ENCODE peak calls at places on chromosomes 13 and 19, in five cellular contexts. M is activated T-cell treated with anti-CD3 and anti-CD28 coated beads, Interleukin-2, amount 50 U/mL, for 1 hour; W is nucleus accumbens; L is KBM-7; F is omental fat pad. Y is an unnamed sample.

GRCh38 chr13:111335263-111335662 is 14.8 kb downstream of the TEX29 start:
- DNase-seq in M (no peak), W (no peak), L (no peak), F (no peak), Y (no peak)

GRCh38 chr19:17933414-17934129 is 757 bp downstream of the CCDC124 start:
- DNase-seq in M (no peak), W (no peak), L (no peak), F (no peak), Y (peak; percentile 37)

GRCh38 chr19:12093777-12094176 is 29.2 kb downstream of the ZNF844 start:
- DNase-seq in M (no peak), W (no peak), L (no peak), F (no peak), Y (no peak)

GRCh38 chr19:17751103-17751911 is at the start of gene FCHO1:
- DNase-seq in M (peak; percentile 81), W (no peak), L (peak; percentile 65), F (no peak), Y (peak; percentile 75)

GRCh38 chr13:92436927-92437326 is 789.7 kb upstream of the GPC6 start:
- DNase-seq in M (no peak), W (no peak), L (no peak), F (no peak), Y (no peak)

GRCh38 chr19:3509566-3509989 is 3.5 kb downstream of the FZR1 start:
- DNase-seq in M (no peak), W (no peak), L (no peak), F (no peak), Y (no peak)

GRCh38 chr13:105497597-105497996 is 1037.9 kb downstream of the EFNB2 start:
- DNase-seq in M (no peak), W (no peak), L (no peak), F (no peak), Y (no peak)

GRCh38 chr19:2385053-2385721 is 25.1 kb downstream of the TMPRSS9 start:
- DNase-seq in M (no peak), W (no peak), L (peak; percentile 54), F (no peak), Y (no peak)

GRCh38 chr13:84574851-84575250 is 692.6 kb upstream of the SLITRK1 start:
- DNase-seq in M (no peak), W (no peak), L (no peak), F (no peak), Y (peak; percentile 50)

GRCh38 chr13:29849731-29850212 is 645 bp downstream of the UBL3 start:
- DNase-seq in M (no peak), W (no peak), L (peak; percentile 58), F (peak; percentile 60), Y (peak; percentile 23)

GRCh38 chr13:98454389-98454881 is 122.5 kb downstream of the STK24 start:
- DNase-seq in M (no peak), W (no peak), L (no peak), F (no peak), Y (no peak)

GRCh38 chr13:33744589-33745369 is 73.2 kb upstream of the RFC3 start:
- DNase-seq in M (no peak), W (no peak), L (peak; percentile 18), F (no peak), Y (no peak)